ENCODE peak calls at places on chromosomes 7 and 10, in ten cellular contexts. J is colonic mucosa; K is T-helper 1 cell; H is HT-29; D is KBM-7; Z is Right ventricle myocardium inferior; I is WTC11; E is ACHN; G is stimulated activated CD8-positive, alpha-beta memory T cell treated with anti-CD3 and anti-CD28 coated beads, Interleukin-15, amount 100 ng/mL, for 4 hours; W is B cell. N is an unnamed sample.

GRCh38 chr10:60335708-60336107 is 54.0 kb downstream of the ANK3 start:
- DNase-seq in Z (no peak), I (no peak), W (no peak), J (no peak), K (no peak), D (no peak), G (no peak), E (peak), H (peak), N (no peak)

GRCh38 chr7:24283900-24284698 is at the start of gene NPY:
- DNase-seq in W (peak), H (no peak), J (no peak), E (peak), Z (no peak), K (no peak), G (no peak), D (no peak), I (peak), N (peak)

GRCh38 chr7:55065511-55066229 is 46.9 kb downstream of the EGFR start:
- DNase-seq in D (no peak), W (no peak), I (no peak), K (no peak), H (peak), G (no peak), J (no peak), Z (no peak), E (peak), N (no peak)

GRCh38 chr7:17663056-17663675 is 277.1 kb downstream of the SNX13 start:
- DNase-seq in H (no peak), J (no peak), Z (no peak), W (no peak), E (no peak), D (no peak), K (no peak), I (no peak), G (no peak), N (no peak)

GRCh38 chr10:70341016-70341415 is 41.4 kb downstream of the LRRC20 start:
- DNase-seq in D (peak), K (no peak), H (no peak), W (no peak), I (no peak), J (no peak), G (no peak), Z (no peak), E (no peak), N (no peak)

GRCh38 chr7:123534383-123535260 is at the start of gene IQUB:
- DNase-seq in E (peak), G (peak), Z (peak), K (peak), W (peak), J (peak), I (peak), H (peak), D (peak), N (peak)

GRCh38 chr10:47445720-47446119 is 38.2 kb downstream of the ANXA8 start:
- DNase-seq in D (no peak), E (no peak), K (no peak), J (no peak), I (no peak), H (no peak), W (no peak), Z (no peak), G (no peak), N (no peak)

GRCh38 chr10:71963756-71964668 is at the start of gene CHST3:
- DNase-seq in K (no peak), W (no peak), H (peak), I (peak), G (no peak), Z (peak), E (peak), J (peak), D (peak), N (no peak)

GRCh38 chr10:118732253-118733194 is 22.2 kb downstream of the CACUL1 start:
- DNase-seq in E (no peak), K (no peak), W (no peak), H (no peak), Z (no peak), I (no peak), J (peak), G (no peak), D (no peak), N (no peak)

GRCh38 chr7:143514487-143514886 is 36.8 kb downstream of the TAS2R41 start:
- DNase-seq in I (no peak), J (no peak), G (no peak), H (no peak), D (no peak), Z (no peak), W (no peak), K (no peak), E (no peak), N (no peak)

GRCh38 chr10:132870426-132870825 is 71.9 kb downstream of the CFAP46 start:
- DNase-seq in E (no peak), H (no peak), Z (no peak), I (peak), W (no peak), K (no peak), G (no peak), J (no peak), D (no peak), N (no peak)

GRCh38 chr7:20359397-20359963 is 28.8 kb downstream of the ITGB8 start:
- DNase-seq in D (no peak), K (no peak), Z (no peak), I (no peak), J (no peak), G (no peak), E (no peak), H (no peak), W (no peak), N (no peak)

GRCh38 chr7:156163747-156164146 is 351.5 kb upstream of the SHH start:
- DNase-seq in J (no peak), H (no peak), G (no peak), I (no peak), K (no peak), E (no peak), Z (no peak), D (no peak), W (no peak), N (no peak)

GRCh38 chr7:138542183-138542582 is 82.1 kb downstream of the TRIM24 start:
- DNase-seq in G (no peak), H (no peak), D (no peak), K (no peak), J (no peak), E (no peak), I (no peak), W (no peak), Z (no peak), N (no peak)

GRCh38 chr7:84469034-84469433 is 274.4 kb upstream of the SEMA3A start:
- DNase-seq in I (no peak), K (no peak), E (no peak), H (no peak), G (no peak), J (no peak), Z (no peak), W (no peak), D (no peak), N (no peak)

GRCh38 chr7:73706122-73707044 is 13.1 kb downstream of the STX1A start:
- DNase-seq in I (no peak), H (peak), J (no peak), D (no peak), Z (peak), W (no peak), E (peak), K (no peak), G (no peak), N (no peak)

GRCh38 chr10:78995977-78996355 is 72.8 kb upstream of the ZMIZ1 start:
- DNase-seq in K (no peak), W (no peak), E (no peak), J (no peak), H (no peak), I (no peak), G (no peak), D (no peak), Z (no peak), N (no peak)

GRCh38 chr7:79749851-79750250 is 296.4 kb upstream of the MAGI2 start:
- DNase-seq in W (no peak), D (no peak), K (no peak), E (no peak), Z (no peak), H (no peak), G (no peak), J (no peak), I (no peak), N (no peak)

GRCh38 chr7:146961617-146962016 is 845.0 kb downstream of the CNTNAP2 start:
- DNase-seq in D (no peak), W (no peak), K (no peak), G (no peak), I (no peak), H (no peak), J (no peak), Z (no peak), E (peak), N (no peak)